ENCODE peak calls at places on chromosomes 2 and 18, in seven cellular contexts. T is GM13977, W is upper lobe of right lung, N is cardiac muscle cell, M is progenitor cell of endocrine pancreas, L is GM23338, F is Panc1. Z is an unnamed sample.

GRCh38 chr2:195533771-195534642 is 123.0 kb upstream of the SLC39A10 start:
- DNase-seq in T (no peak), W (peak; percentile 75), N (peak; percentile 29), M (no peak), L (peak; percentile 11), F (no peak), Z (no peak)

GRCh38 chr2:122101319-122101718 is 345.9 kb downstream of the TSN start:
- DNase-seq in T (no peak), W (no peak), N (no peak), M (no peak), L (no peak), F (no peak), Z (no peak)

GRCh38 chr18:10072659-10073309 is 159.0 kb downstream of the VAPA start:
- DNase-seq in T (no peak), W (no peak), N (no peak), M (no peak), L (no peak), F (no peak), Z (no peak)

GRCh38 chr2:152335851-152336102 is 803 bp downstream of the FMNL2 start:
- DNase-seq in T (no peak), W (peak; percentile 72), N (no peak), M (no peak), L (no peak), F (no peak), Z (no peak)

GRCh38 chr2:174786066-174786725 is 21.9 kb upstream of the CHRNA1 start:
- DNase-seq in T (no peak), W (no peak), N (no peak), M (no peak), L (no peak), F (no peak), Z (no peak)

GRCh38 chr2:101442667-101443061 is 32.2 kb downstream of the RFX8 start:
- DNase-seq in T (no peak), W (no peak), N (no peak), M (no peak), L (peak; percentile 69), F (no peak), Z (no peak)

GRCh38 chr2:119008108-119008507 is 66.1 kb downstream of the MARCO start:
- DNase-seq in T (no peak), W (no peak), N (no peak), M (no peak), L (no peak), F (no peak), Z (no peak)

GRCh38 chr2:30940805-30941204 is 133.6 kb upstream of the CAPN13 start:
- DNase-seq in T (no peak), W (no peak), N (no peak), M (no peak), L (no peak), F (no peak), Z (no peak)

GRCh38 chr2:154713605-154714004 is 15.1 kb downstream of the KCNJ3 start:
- DNase-seq in T (no peak), W (no peak), N (no peak), M (no peak), L (peak; percentile 4), F (no peak), Z (no peak)

GRCh38 chr18:77100751-77101355 is 31.7 kb downstream of the MBP start:
- DNase-seq in T (no peak), W (no peak), N (no peak), M (no peak), L (no peak), F (no peak), Z (no peak)

GRCh38 chr18:31505161-31505560 is 7.2 kb downstream of the DSG2 start:
- DNase-seq in T (no peak), W (no peak), N (no peak), M (no peak), L (no peak), F (no peak), Z (no peak)

GRCh38 chr2:40032650-40033319 is 253.7 kb upstream of the THUMPD2 start:
- DNase-seq in T (no peak), W (no peak), N (no peak), M (no peak), L (no peak), F (no peak), Z (no peak)

GRCh38 chr2:17538844-17539554 is 1.5 kb upstream of the VSNL1 start:
- DNase-seq in T (peak; percentile 44), W (peak; percentile 85), N (peak; percentile 88), M (peak; percentile 66), L (peak; percentile 81), F (no peak), Z (peak; percentile 84)

GRCh38 chr2:143110759-143111428 is 18.3 kb upstream of the ARHGAP15 start:
- DNase-seq in T (peak; percentile 10), W (no peak), N (peak; percentile 83), M (peak; percentile 27), L (peak; percentile 92), F (peak; percentile 43), Z (no peak)
- TF ChIP-seq CTCF in T (peak; percentile 76), W (peak; percentile 69), N (peak; percentile 70), M (peak; percentile 72), L (peak; percentile 90), F (peak; percentile 82), Z (peak; percentile 84)

GRCh38 chr2:88082781-88083180 is 15.2 kb downstream of the SMYD1 start:
- DNase-seq in T (no peak), W (no peak), N (no peak), M (no peak), L (peak; percentile 34), F (no peak), Z (no peak)

GRCh38 chr2:88078624-88079169 is 11.1 kb downstream of the SMYD1 start:
- DNase-seq in T (no peak), W (no peak), N (no peak), M (no peak), L (no peak), F (no peak), Z (no peak)

GRCh38 chr2:88080545-88080944 is 12.9 kb downstream of the SMYD1 start:
- DNase-seq in T (no peak), W (no peak), N (no peak), M (no peak), L (no peak), F (no peak), Z (no peak)

GRCh38 chr2:88085099-88085498 is 17.5 kb downstream of the SMYD1 start:
- DNase-seq in T (no peak), W (no peak), N (no peak), M (no peak), L (no peak), F (no peak), Z (no peak)

DNA sequence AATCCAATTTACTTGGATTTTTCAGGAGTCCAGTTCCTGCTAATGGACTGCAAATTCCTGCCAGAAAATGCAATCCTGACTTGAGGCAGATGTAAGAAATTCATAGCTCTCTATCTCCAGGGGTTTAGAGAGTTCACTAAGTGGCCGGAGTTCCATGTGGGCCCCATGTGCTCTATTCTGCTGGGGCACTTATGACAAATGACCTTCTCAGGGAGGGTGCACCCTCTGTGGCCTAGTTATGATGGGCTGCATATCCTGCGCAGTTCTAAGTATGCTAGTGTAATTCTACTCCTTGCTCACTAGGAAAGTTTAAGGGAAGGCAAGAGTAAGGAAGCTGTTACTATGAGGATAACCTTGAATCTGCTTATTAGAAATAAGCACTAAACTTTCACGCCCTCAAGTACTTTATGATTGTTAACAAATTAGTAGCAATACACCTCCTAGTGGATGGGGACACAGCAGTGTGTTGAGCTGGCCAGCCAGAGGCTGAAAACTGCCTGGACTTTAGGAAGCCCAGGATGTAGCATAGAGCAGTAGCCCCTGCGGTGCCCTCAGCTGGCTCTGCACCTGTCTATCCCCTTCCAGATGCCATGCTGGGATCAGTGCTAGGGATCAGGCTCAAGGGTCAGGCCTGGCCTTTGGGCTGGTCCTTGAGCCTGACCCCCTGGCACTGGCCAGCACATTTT is 14.4 kb downstream of the SMYD1 start:
- DNase-seq in T (no peak), W (no peak), N (peak; percentile 62), M (no peak), L (no peak), F (no peak), Z (no peak)
- TF ChIP-seq CTCF in T (no peak), W (no peak), N (no peak), M (no peak), L (no peak), F (no peak), Z (no peak)

GRCh38 chr18:50863840-50864239 is 15.1 kb upstream of the ME2 start:
- DNase-seq in T (no peak), W (no peak), N (no peak), M (no peak), L (no peak), F (no peak), Z (no peak)

GRCh38 chr18:50870138-50870845 is 8.6 kb upstream of the ME2 start:
- DNase-seq in T (no peak), W (peak; percentile 66), N (no peak), M (no peak), L (no peak), F (peak; percentile 60), Z (no peak)

GRCh38 chr18:50869150-50869549 is 9.8 kb upstream of the ME2 start:
- DNase-seq in T (no peak), W (no peak), N (no peak), M (no peak), L (peak; percentile 14), F (no peak), Z (no peak)

GRCh38 chr18:50862401-50862800 is 16.5 kb upstream of the ME2 start:
- DNase-seq in T (no peak), W (no peak), N (no peak), M (no peak), L (no peak), F (no peak), Z (no peak)

GRCh38 chr18:50866765-50867164 is 12.2 kb upstream of the ME2 start:
- DNase-seq in T (peak; percentile 34), W (no peak), N (no peak), M (no peak), L (no peak), F (no peak), Z (no peak)
- TF ChIP-seq CTCF in T (peak; percentile 50), W (no peak), N (peak; percentile 23), M (peak; percentile 11), L (no peak), F (no peak), Z (no peak)

DNA sequence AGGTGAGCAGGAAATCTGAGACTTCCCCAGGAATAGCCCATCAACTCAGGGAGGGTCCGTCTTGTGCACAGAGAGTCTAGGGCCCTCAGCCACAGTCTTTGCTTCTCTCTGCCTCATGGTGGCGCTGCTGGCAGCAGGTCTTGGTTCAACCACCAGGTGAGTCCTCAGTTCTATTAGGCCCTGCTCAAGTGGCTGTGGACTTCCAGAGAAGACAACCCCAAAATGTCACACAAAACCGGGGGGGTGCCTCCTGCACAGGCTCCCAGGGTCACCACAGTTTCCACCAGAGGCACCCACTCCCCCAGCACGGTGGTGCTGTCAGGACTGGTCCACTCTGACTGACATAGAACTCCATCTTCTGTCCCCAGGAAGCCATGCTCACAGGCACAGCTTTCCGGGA is 2.4 kb upstream of the CHRNG start:
- DNase-seq in T (no peak), W (peak; percentile 68), N (peak; percentile 52), M (no peak), L (peak; percentile 84), F (no peak), Z (no peak)
- TF ChIP-seq CTCF in T (peak; percentile 44), W (peak; percentile 28), N (peak; percentile 31), M (peak; percentile 49), L (peak; percentile 78), F (no peak), Z (peak; percentile 51)

Z was measured in type B pancreatic cell.